ENCODE peak calls at places on chromosomes 1 and 21, in eight cellular contexts. D is ovary; J is mucosa of descending colon; I is hepatocyte; C is CD8-positive, alpha-beta T cell; O is stomach; S is HepG2; F is CD8-positive, alpha-beta memory T cell. V is an unnamed sample. For H3K4me1 and H3K36me3, the result is how much of the 10 kb centered on the place peaks cover.

GRCh38 chr1:151620286-151620685 is 8.4 kb downstream of the SNX27 start:
- DNase-seq in D (no peak), J (no peak), I (no peak), C (no peak), O (no peak), S (no peak), F (no peak), V (no peak)

GRCh38 chr1:224433671-224434446 is 738 bp downstream of the WDR26 start:
- DNase-seq in D (peak), J (peak), I (peak), C (peak), O (peak), S (no peak), F (peak), V (peak)

GRCh38 chr1:10967105-10967504 is 45.3 kb upstream of the TARDBP start:
- DNase-seq in D (no peak), J (no peak), I (no peak), C (no peak), O (no peak), S (no peak), F (no peak), V (no peak)

GRCh38 chr1:2533356-2533755 is 3.3 kb upstream of the HES5 start:
- DNase-seq in D (no peak), J (no peak), I (no peak), C (no peak), O (no peak), S (no peak), F (no peak), V (no peak)

GRCh38 chr1:31196685-31197084 is 43.0 kb downstream of the NKAIN1 start:
- DNase-seq in D (no peak), J (no peak), I (peak), C (no peak), O (no peak), S (no peak), F (no peak), V (no peak)

GRCh38 chr1:181126871-181127587 is 38.5 kb downstream of the IER5 start:
- DNase-seq in D (no peak), J (no peak), I (peak), C (no peak), O (peak), S (peak), F (no peak), V (no peak)

GRCh38 chr1:90616395-90616794 is 100.7 kb downstream of the BARHL2 start:
- DNase-seq in D (no peak), J (peak), I (peak), C (no peak), O (no peak), S (peak), F (no peak), V (no peak)

GRCh38 chr1:219279017-219279770 is 105.5 kb downstream of the LYPLAL1 start:
- DNase-seq in D (no peak), J (no peak), I (no peak), C (no peak), O (no peak), S (peak), F (no peak), V (no peak)

GRCh38 chr1:229114781-229115417 is 156.0 kb upstream of the RAB4A start:
- DNase-seq in D (peak), J (no peak), I (no peak), C (no peak), O (no peak), S (peak), F (no peak), V (no peak)

GRCh38 chr21:44755227-44755626 is 43.9 kb upstream of the TSPEAR start:
- DNase-seq in D (no peak), J (no peak), I (no peak), C (no peak), O (no peak), S (peak), F (no peak), V (no peak)

GRCh38 chr1:166692354-166692753 is 146.9 kb upstream of the POGK start:
- DNase-seq in D (no peak), J (no peak), I (no peak), C (no peak), O (no peak), S (no peak), F (no peak), V (no peak)

GRCh38 chr1:2298685-2299673 is 70.9 kb downstream of the SKI start:
- DNase-seq in D (no peak), J (no peak), I (no peak), C (no peak), O (no peak), S (no peak), F (no peak), V (no peak)

GRCh38 chr1:223331929-223332328 is 32.0 kb downstream of the SUSD4 start:
- DNase-seq in D (no peak), J (no peak), I (no peak), C (no peak), O (no peak), S (no peak), F (no peak), V (no peak)

DNA sequence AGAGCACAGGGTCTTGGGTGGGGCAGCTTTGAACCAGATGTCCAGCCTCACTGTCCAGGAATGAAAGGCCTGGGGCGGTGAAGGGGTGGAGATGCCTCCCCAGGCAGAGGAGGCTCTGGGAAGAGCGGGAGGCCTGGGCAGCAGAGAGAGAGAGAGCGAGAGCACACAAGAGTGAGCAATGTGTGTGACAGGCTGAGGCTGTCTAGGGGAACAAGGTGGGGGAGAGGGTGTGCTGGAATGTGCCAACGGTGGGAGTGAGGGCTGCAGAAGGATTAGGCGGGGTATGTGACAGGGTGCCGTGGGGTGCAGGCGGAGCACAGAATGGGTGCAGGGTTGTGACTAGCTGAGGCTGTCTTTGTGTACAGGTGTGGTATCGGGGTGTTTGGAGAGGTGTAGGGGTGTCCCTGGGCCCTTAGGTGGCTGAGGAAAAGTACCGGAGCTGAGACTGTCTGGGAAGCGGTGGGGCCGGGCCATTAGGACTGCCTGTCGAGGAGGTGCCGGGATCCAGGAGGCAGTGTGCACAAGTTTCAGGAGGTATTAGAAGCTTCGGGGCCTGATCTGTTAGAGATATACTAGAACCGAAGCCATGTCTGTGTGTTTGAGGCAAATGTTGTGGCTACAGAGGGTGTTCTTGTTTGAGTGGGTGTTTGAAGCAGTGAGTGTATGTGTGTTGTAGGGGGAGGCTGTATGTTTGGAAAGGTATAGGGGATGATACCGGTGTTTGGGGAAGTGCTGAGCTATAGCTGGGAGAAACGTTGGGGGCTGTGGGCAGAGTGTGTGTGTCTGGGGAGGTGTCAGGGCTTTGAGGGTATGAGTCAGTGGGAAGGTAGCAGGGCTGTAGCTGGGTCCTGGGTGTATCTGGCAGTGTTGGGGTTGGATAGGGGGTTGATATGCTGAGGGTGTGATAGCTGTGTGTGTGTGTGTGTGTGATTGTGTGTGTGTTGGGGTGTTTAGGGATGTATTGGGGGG is 9.1 kb downstream of the AHDC1 start:
- DNase-seq in D (peak), J (no peak), I (no peak), C (no peak), O (no peak), S (no peak), F (no peak), V (no peak)
- H3K4me1 ChIP-seq in D (half or more), J (under half), I (half or more), C (half or more), O (half or more), S (half or more), F (half or more), V (under half)

DNA sequence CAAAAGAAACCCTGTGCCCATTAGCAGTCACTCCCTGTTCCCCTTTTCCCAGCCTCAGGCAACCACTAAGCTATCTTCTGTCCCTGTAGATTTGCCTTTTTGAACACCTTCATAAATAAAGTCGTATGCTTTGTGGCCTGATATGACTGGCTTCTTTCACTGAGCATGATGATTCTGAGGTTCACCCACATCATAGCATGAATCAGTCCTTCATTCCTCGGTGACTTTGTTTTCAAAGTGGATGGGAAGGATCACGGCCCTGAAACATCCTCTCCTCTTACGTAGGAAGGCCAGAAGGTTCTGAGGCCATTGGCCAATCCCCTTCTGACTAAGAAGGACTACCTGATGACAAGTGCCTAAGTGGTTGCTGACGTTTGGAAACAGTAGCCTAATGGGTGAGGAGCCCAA is 39.1 kb downstream of the NIPAL3 start:
- DNase-seq in D (no peak), J (no peak), I (no peak), C (no peak), O (no peak), S (no peak), F (no peak), V (no peak)
- H3K36me3 ChIP-seq in D (under half), J (under half), I (under half), C (half or more), O (half or more), S (under half), F (half or more), V (under half)

DNA sequence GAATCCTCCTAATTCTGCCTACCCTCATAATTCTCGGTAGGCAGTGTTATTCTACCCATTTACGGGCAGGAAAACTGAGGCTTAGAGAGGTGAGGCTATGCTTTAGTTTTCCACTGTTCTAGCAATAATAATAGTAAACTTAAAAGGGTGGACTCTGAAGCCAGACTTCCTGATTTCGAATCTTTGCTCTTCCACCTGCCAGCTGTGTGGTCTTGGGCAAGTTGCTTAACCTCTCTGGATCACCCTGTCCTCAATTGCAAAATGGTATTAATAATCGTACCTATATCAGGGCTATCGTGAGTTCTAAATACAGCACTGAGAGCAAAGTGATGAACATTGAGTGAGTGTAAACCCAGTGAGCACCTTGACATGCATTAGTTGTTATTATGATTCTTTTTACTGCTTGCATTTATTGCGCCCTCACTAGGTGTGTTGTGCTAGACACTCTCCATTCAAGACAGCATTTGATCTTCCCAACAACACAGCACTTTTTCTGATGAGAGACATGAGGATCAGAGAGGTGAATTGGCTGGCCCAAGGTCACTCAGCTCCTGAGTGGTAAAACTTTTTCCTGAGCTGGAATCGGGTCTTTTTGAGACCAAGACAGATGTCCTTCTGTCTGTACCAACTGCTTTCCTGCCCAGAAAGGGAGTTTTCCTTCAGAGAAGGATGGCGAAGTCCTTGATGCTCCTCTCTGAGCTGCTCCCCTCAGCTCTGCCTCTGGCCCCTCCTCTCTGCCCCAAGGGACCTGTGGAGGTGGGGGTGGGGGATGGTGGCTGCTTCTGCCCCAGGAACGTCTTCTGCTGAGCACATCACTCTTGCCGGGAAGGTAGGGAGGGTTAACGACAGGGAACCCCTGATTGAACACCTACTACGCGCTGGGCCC is 102.4 kb upstream of the CSF3R start:
- DNase-seq in D (no peak), J (no peak), I (no peak), C (no peak), O (no peak), S (no peak), F (no peak), V (no peak)
- H3K4me1 ChIP-seq in D (under half), J (under half), I (under half), C (under half), O (under half), S (under half), F (under half), V (under half)

GRCh38 chr1:201258763-201259230 is 24.5 kb upstream of the PKP1 start:
- DNase-seq in D (no peak), J (no peak), I (no peak), C (no peak), O (no peak), S (no peak), F (no peak), V (peak)
- H3K36me3 ChIP-seq in D (under half), J (under half), I (under half), C (under half), O (under half), S (under half), F (under half), V (under half)

GRCh38 chr1:62237950-62238374 is 43.3 kb downstream of the L1TD1 start:
- DNase-seq in D (no peak), J (no peak), I (no peak), C (no peak), O (no peak), S (peak), F (no peak), V (no peak)

GRCh38 chr1:62235576-62235975 is 40.9 kb downstream of the L1TD1 start:
- DNase-seq in D (no peak), J (no peak), I (no peak), C (no peak), O (no peak), S (no peak), F (no peak), V (no peak)

GRCh38 chr1:62234709-62235108 is 40.1 kb downstream of the L1TD1 start:
- DNase-seq in D (no peak), J (no peak), I (no peak), C (no peak), O (no peak), S (no peak), F (no peak), V (no peak)

GRCh38 chr1:62238507-62238906 is 43.9 kb downstream of the L1TD1 start:
- DNase-seq in D (no peak), J (no peak), I (no peak), C (no peak), O (no peak), S (no peak), F (no peak), V (no peak)

GRCh38 chr1:62237361-62237760 is 42.7 kb downstream of the L1TD1 start:
- DNase-seq in D (no peak), J (no peak), I (no peak), C (no peak), O (no peak), S (no peak), F (no peak), V (no peak)
- H3K4me1 ChIP-seq in D (under half), J (under half), I (under half), C (under half), O (under half), S (half or more), F (under half), V (under half)

DNA sequence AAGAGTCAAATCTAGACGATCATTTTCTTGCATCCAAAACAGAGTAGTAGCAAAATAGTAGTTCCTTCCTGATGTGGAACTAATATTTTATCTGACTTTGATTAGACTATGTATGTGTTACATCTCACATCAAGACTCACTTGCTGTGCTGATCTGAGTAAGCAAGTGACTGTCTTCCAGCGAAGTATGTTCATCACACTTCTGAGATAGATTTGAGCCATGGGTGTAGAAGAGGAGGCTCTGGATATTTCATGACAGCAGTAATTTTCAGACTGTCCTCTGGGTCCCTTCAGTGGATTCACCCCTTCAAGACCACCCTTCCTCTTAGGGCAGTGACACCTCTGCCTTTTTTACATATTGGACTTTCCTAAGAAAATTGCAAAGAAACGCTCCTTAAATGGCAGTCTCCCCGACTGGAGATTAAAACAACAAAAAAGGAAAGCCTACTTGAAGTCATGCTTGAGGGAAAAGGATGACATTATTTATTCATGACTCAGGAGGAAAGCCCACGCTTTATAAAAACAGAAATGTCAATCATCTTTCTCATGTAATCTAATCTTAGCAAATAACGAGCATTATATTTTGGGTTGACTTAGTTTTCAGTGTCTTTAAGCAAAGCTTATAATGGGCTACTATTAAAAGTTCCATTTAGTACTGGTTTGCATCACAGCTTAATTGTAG is 22.8 kb downstream of the ATP1B1 start:
- DNase-seq in D (no peak), J (no peak), I (no peak), C (no peak), O (no peak), S (no peak), F (no peak), V (no peak)
- H3K36me3 ChIP-seq in D (under half), J (under half), I (under half), C (under half), O (half or more), S (half or more), F (under half), V (under half)

GRCh38 chr1:37498872-37499617 is 15.5 kb downstream of the MEAF6 start:
- DNase-seq in D (no peak), J (no peak), I (peak), C (no peak), O (peak), S (no peak), F (no peak), V (no peak)

GRCh38 chr1:37495875-37496274 is 18.7 kb downstream of the MEAF6 start:
- DNase-seq in D (no peak), J (no peak), I (no peak), C (no peak), O (no peak), S (no peak), F (no peak), V (no peak)

GRCh38 chr1:37502104-37502503 is 12.5 kb downstream of the MEAF6 start:
- DNase-seq in D (no peak), J (no peak), I (no peak), C (no peak), O (no peak), S (no peak), F (no peak), V (no peak)

GRCh38 chr1:37501661-37502060 is 12.9 kb downstream of the MEAF6 start:
- DNase-seq in D (no peak), J (no peak), I (no peak), C (no peak), O (no peak), S (no peak), F (no peak), V (no peak)

DNA sequence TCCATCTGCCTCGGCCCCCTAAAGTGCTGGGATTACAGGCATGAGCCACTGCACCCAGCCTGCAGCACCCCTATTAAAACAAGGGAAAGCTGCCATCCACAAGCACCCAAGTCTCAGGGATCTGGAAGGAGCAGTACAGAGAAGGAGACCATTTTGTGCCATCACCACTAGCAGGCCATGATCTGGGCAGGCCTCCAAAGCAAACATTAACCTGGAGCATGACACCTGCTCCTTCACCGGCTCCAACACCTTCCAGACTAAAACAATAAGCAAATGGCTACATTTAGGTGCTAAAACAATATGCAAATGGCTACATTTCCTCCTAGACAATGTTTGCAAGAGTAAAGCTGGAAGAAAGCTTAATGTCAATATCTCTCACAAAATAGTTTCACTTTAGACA is 16.7 kb downstream of the MEAF6 start:
- DNase-seq in D (no peak), J (peak), I (no peak), C (no peak), O (peak), S (no peak), F (no peak), V (peak)
- H3K4me1 ChIP-seq in D (under half), J (under half), I (under half), C (under half), O (under half), S (under half), F (under half), V (under half)